ENCODE peak calls at places on chromosome 2, in nine cellular contexts. E is HFFc6; Q is endothelial cell; Y is NCI-H748 treated with DMSO at 0.1 percent for 48 hours; C is dorsolateral prefrontal cortex; W is stimulated activated CD4-positive, alpha-beta T cell treated with anti-CD3 and anti-CD28 coated beads, TNF-alpha, amount 100 ng/mL, for 4 hours; T is AG08396; L is KBM-7; Z is Peyer's patch. K is an unnamed sample.

GRCh38 chr2:28956415-28956826 is 24.7 kb upstream of the TOGARAM2 start:
- DNase-seq in Z (no peak), L (peak), T (peak), Q (peak), Y (no peak), E (no peak), C (no peak), W (no peak), K (no peak)

GRCh38 chr2:28347596-28347995 is 45.1 kb upstream of the FOSL2 start:
- DNase-seq in Z (no peak), W (no peak), C (no peak), Q (no peak), T (no peak), Y (no peak), E (no peak), L (no peak), K (no peak)

GRCh38 chr2:214671330-214671850 is 138.1 kb downstream of the BARD1 start:
- DNase-seq in Q (no peak), L (no peak), Z (no peak), C (no peak), Y (no peak), T (no peak), E (no peak), W (no peak), K (peak)

GRCh38 chr2:186201371-186201770 is 284.7 kb upstream of the ZC3H15 start:
- DNase-seq in L (no peak), Y (no peak), Q (no peak), Z (no peak), E (no peak), W (no peak), T (no peak), C (no peak), K (peak)

GRCh38 chr2:54610700-54611099 is 112.8 kb upstream of the EML6 start:
- DNase-seq in Y (no peak), T (no peak), W (no peak), C (no peak), Q (no peak), L (no peak), E (peak), Z (no peak), K (no peak)

GRCh38 chr2:182784777-182785176 is 68.7 kb downstream of the DNAJC10 start:
- DNase-seq in L (peak), Z (no peak), Q (no peak), T (no peak), W (no peak), E (peak), Y (peak), C (no peak), K (peak)

GRCh38 chr2:144950874-144951560 is 431.1 kb upstream of the ZEB2 start:
- DNase-seq in E (peak), Y (no peak), T (peak), L (no peak), Z (no peak), C (no peak), Q (no peak), W (no peak), K (peak)

GRCh38 chr2:102197389-102198137 is 10.7 kb downstream of the IL1RL2 start:
- DNase-seq in Q (no peak), L (no peak), Y (no peak), W (no peak), E (no peak), T (no peak), Z (no peak), C (no peak), K (no peak)

GRCh38 chr2:54454922-54455583 is 1.1 kb upstream of the SPTBN1 start:
- DNase-seq in W (no peak), L (no peak), Z (no peak), Y (no peak), Q (peak), E (no peak), T (no peak), C (peak), K (peak)

GRCh38 chr2:177551989-177552413 is 159.4 kb downstream of the AGPS start:
- DNase-seq in Y (peak), W (no peak), C (peak), L (peak), Z (peak), Q (no peak), E (no peak), T (no peak), K (peak)

GRCh38 chr2:24825883-24826800 is 32.9 kb downstream of the CENPO start:
- DNase-seq in Z (peak), T (no peak), Y (no peak), C (peak), Q (no peak), L (no peak), E (no peak), W (no peak), K (no peak)

GRCh38 chr2:42784204-42784880 is 8.0 kb downstream of the HAAO start:
- DNase-seq in Q (no peak), T (no peak), Y (no peak), E (no peak), C (no peak), Z (peak), W (no peak), L (no peak), K (no peak)

K was measured in SJCRH30.